ENCODE peak calls at places on chromosomes 2 and 18, in seven cellular contexts. H, X, C, J, W, A and D are unnamed samples.

GRCh38 chr2:44233450-44234128 is 41.7 kb upstream of the SLC3A1 start:
- DNase-seq in H (peak; percentile 9), X (no peak), C (peak; percentile 82), J (no peak), W (no peak), A (no peak), D (peak; percentile 65)

GRCh38 chr2:120604767-120605166 is 130.9 kb upstream of the GLI2 start:
- DNase-seq in H (no peak), X (no peak), C (no peak), J (no peak), W (no peak), A (no peak), D (no peak)

GRCh38 chr2:75200140-75200985 is 1.0 kb upstream of the TACR1 start:
- DNase-seq in H (no peak), X (no peak), C (peak; percentile 11), J (no peak), W (no peak), A (peak; percentile 37), D (peak; percentile 67)

GRCh38 chr2:192190474-192190873 is 4.3 kb downstream of the TMEFF2 start:
- DNase-seq in H (no peak), X (peak; percentile 10), C (peak; percentile 60), J (no peak), W (no peak), A (no peak), D (peak; percentile 61)

GRCh38 chr2:74675090-74675489 is 21.0 kb downstream of the SEMA4F start:
- DNase-seq in H (no peak), X (no peak), C (no peak), J (no peak), W (peak; percentile 25), A (no peak), D (no peak)

GRCh38 chr2:127740665-127741287 is 39.5 kb downstream of the SFT2D3 start:
- DNase-seq in H (no peak), X (no peak), C (no peak), J (no peak), W (no peak), A (no peak), D (no peak)

GRCh38 chr2:178506101-178506500 is 25.8 kb downstream of the PLEKHA3 start:
- DNase-seq in H (no peak), X (no peak), C (no peak), J (no peak), W (no peak), A (no peak), D (no peak)

GRCh38 chr2:237154894-237155851 is 69.5 kb downstream of the COPS8 start:
- DNase-seq in H (no peak), X (no peak), C (no peak), J (no peak), W (no peak), A (no peak), D (no peak)

GRCh38 chr2:169069341-169069740 is at the start of gene DHRS9:
- DNase-seq in H (no peak), X (peak; percentile 79), C (peak; percentile 71), J (no peak), W (no peak), A (no peak), D (no peak)

GRCh38 chr18:57026316-57026715 is 120.6 kb upstream of the BOD1L2 start:
- DNase-seq in H (no peak), X (no peak), C (no peak), J (no peak), W (no peak), A (no peak), D (no peak)

GRCh38 chr2:191202881-191203397 is 42.3 kb upstream of the MYO1B start:
- DNase-seq in H (no peak), X (no peak), C (peak; percentile 21), J (no peak), W (no peak), A (no peak), D (peak; percentile 81)

GRCh38 chr2:85547859-85548607 is 9.1 kb downstream of the MAT2A start:
- DNase-seq in H (no peak), X (no peak), C (no peak), J (no peak), W (no peak), A (no peak), D (no peak)

GRCh38 chr2:233801357-233802131 is 23.4 kb downstream of the MROH2A start:
- DNase-seq in H (no peak), X (no peak), C (peak; percentile 25), J (no peak), W (no peak), A (peak; percentile 6), D (peak; percentile 32)

GRCh38 chr2:43445248-43445647 is 150.6 kb downstream of the THADA start:
- DNase-seq in H (no peak), X (no peak), C (peak; percentile 79), J (no peak), W (no peak), A (no peak), D (no peak)

GRCh38 chr2:220259656-220260055 is 632.2 kb downstream of the SLC4A3 start:
- DNase-seq in H (no peak), X (no peak), C (no peak), J (no peak), W (no peak), A (no peak), D (no peak)

GRCh38 chr2:53903011-53903410 is 43.2 kb upstream of the GPR75 start:
- DNase-seq in H (no peak), X (no peak), C (no peak), J (no peak), W (no peak), A (no peak), D (no peak)

GRCh38 chr2:65388051-65388531 is 44.3 kb downstream of the SPRED2 start:
- DNase-seq in H (no peak), X (no peak), C (no peak), J (no peak), W (no peak), A (no peak), D (no peak)

GRCh38 chr2:227623225-227623624 is 5.9 kb downstream of the SCYGR4 start:
- DNase-seq in H (peak; percentile 7), X (no peak), C (peak; percentile 70), J (no peak), W (no peak), A (no peak), D (no peak)

GRCh38 chr2:238892796-238893195 is 44.9 kb downstream of the TWIST2 start:
- DNase-seq in H (no peak), X (no peak), C (no peak), J (no peak), W (no peak), A (no peak), D (no peak)

GRCh38 chr2:142325870-142326269 is 195.1 kb upstream of the LRP1B start:
- DNase-seq in H (no peak), X (no peak), C (no peak), J (no peak), W (no peak), A (no peak), D (no peak)

GRCh38 chr2:197147942-197148341 is 162.6 kb downstream of the ANKRD44 start:
- DNase-seq in H (no peak), X (no peak), C (no peak), J (no peak), W (no peak), A (no peak), D (no peak)

GRCh38 chr2:42783511-42783910 is 8.9 kb downstream of the HAAO start:
- DNase-seq in H (no peak), X (no peak), C (no peak), J (no peak), W (no peak), A (no peak), D (no peak)

GRCh38 chr2:234091432-234091879 is 41.0 kb downstream of the SPP2 start:
- DNase-seq in H (no peak), X (no peak), C (peak; percentile 50), J (no peak), W (no peak), A (no peak), D (peak; percentile 44)

GRCh38 chr2:239253705-239254104 is 147.1 kb downstream of the HDAC4 start:
- DNase-seq in H (no peak), X (no peak), C (no peak), J (no peak), W (no peak), A (no peak), D (no peak)

GRCh38 chr18:40079786-40080185 is 1875.2 kb upstream of the PIK3C3 start:
- DNase-seq in H (no peak), X (no peak), C (no peak), J (no peak), W (no peak), A (no peak), D (no peak)